ENCODE peak calls at places on chromosomes 13 and 19, in six cellular contexts. One of them, this sample, is unnamed.

GRCh38 chr13:99158846-99159245 is 41.8 kb upstream of the UBAC2 start:
- DNase-seq in activated B cell treated with CpG ODN at 0.5 μM for 24 hours: no peak
- DNase-seq in AG09319: no peak
- DNase-seq in endothelial cell of umbilical vein: no peak
- DNase-seq in foreskin fibroblast: no peak
- DNase-seq in heart right ventricle: no peak
- DNase-seq in this sample: no peak

GRCh38 chr13:23673354-23673753 is 103.1 kb downstream of the TNFRSF19 start:
- DNase-seq in activated B cell treated with CpG ODN at 0.5 μM for 24 hours: no peak
- DNase-seq in AG09319: peak
- DNase-seq in endothelial cell of umbilical vein: no peak
- DNase-seq in foreskin fibroblast: peak
- DNase-seq in heart right ventricle: no peak
- DNase-seq in this sample: no peak

GRCh38 chr13:79485014-79485441 is 4.1 kb downstream of the NDFIP2 start:
- DNase-seq in activated B cell treated with CpG ODN at 0.5 μM for 24 hours: no peak
- DNase-seq in AG09319: no peak
- DNase-seq in endothelial cell of umbilical vein: no peak
- DNase-seq in foreskin fibroblast: peak
- DNase-seq in heart right ventricle: no peak
- DNase-seq in this sample: no peak

GRCh38 chr19:55493052-55493649 is 4.9 kb downstream of the SSC5D start:
- DNase-seq in activated B cell treated with CpG ODN at 0.5 μM for 24 hours: no peak
- DNase-seq in AG09319: no peak
- DNase-seq in endothelial cell of umbilical vein: no peak
- DNase-seq in foreskin fibroblast: peak
- DNase-seq in heart right ventricle: no peak
- DNase-seq in this sample: no peak

GRCh38 chr19:56836059-56836458 is 4.5 kb downstream of the PEG3 start:
- DNase-seq in activated B cell treated with CpG ODN at 0.5 μM for 24 hours: no peak
- DNase-seq in AG09319: no peak
- DNase-seq in endothelial cell of umbilical vein: no peak
- DNase-seq in foreskin fibroblast: no peak
- DNase-seq in heart right ventricle: no peak
- DNase-seq in this sample: no peak

GRCh38 chr13:97411894-97412460 is 22.0 kb upstream of the RAP2A start:
- DNase-seq in activated B cell treated with CpG ODN at 0.5 μM for 24 hours: no peak
- DNase-seq in AG09319: no peak
- DNase-seq in endothelial cell of umbilical vein: no peak
- DNase-seq in foreskin fibroblast: no peak
- DNase-seq in heart right ventricle: no peak
- DNase-seq in this sample: no peak

GRCh38 chr19:32874605-32875004 is 5.0 kb upstream of the SLC7A9 start:
- DNase-seq in activated B cell treated with CpG ODN at 0.5 μM for 24 hours: no peak
- DNase-seq in AG09319: no peak
- DNase-seq in endothelial cell of umbilical vein: no peak
- DNase-seq in foreskin fibroblast: no peak
- DNase-seq in heart right ventricle: no peak
- DNase-seq in this sample: no peak

GRCh38 chr13:42064259-42064658 is 15.8 kb downstream of the DGKH start:
- DNase-seq in activated B cell treated with CpG ODN at 0.5 μM for 24 hours: no peak
- DNase-seq in AG09319: no peak
- DNase-seq in endothelial cell of umbilical vein: peak
- DNase-seq in foreskin fibroblast: peak
- DNase-seq in heart right ventricle: no peak
- DNase-seq in this sample: no peak

GRCh38 chr13:114119196-114119595 is 13.2 kb downstream of the RASA3 start:
- DNase-seq in activated B cell treated with CpG ODN at 0.5 μM for 24 hours: no peak
- DNase-seq in AG09319: peak
- DNase-seq in endothelial cell of umbilical vein: peak
- DNase-seq in foreskin fibroblast: peak
- DNase-seq in heart right ventricle: no peak
- DNase-seq in this sample: no peak

GRCh38 chr19:42311612-42312160 is 1.4 kb upstream of the TMEM145 start:
- DNase-seq in activated B cell treated with CpG ODN at 0.5 μM for 24 hours: no peak
- DNase-seq in AG09319: no peak
- DNase-seq in endothelial cell of umbilical vein: no peak
- DNase-seq in foreskin fibroblast: peak
- DNase-seq in heart right ventricle: no peak
- DNase-seq in this sample: no peak

GRCh38 chr19:51724543-51724942 is 752 bp upstream of the HAS1 start:
- DNase-seq in activated B cell treated with CpG ODN at 0.5 μM for 24 hours: no peak
- DNase-seq in AG09319: no peak
- DNase-seq in endothelial cell of umbilical vein: no peak
- DNase-seq in foreskin fibroblast: no peak
- DNase-seq in heart right ventricle: no peak
- DNase-seq in this sample: no peak

GRCh38 chr19:49799798-49800376 is 13.2 kb downstream of the FUZ start:
- DNase-seq in activated B cell treated with CpG ODN at 0.5 μM for 24 hours: no peak
- DNase-seq in AG09319: no peak
- DNase-seq in endothelial cell of umbilical vein: no peak
- DNase-seq in foreskin fibroblast: no peak
- DNase-seq in heart right ventricle: no peak
- DNase-seq in this sample: no peak

GRCh38 chr19:39943586-39943985 is 9.2 kb upstream of the FCGBP start:
- DNase-seq in activated B cell treated with CpG ODN at 0.5 μM for 24 hours: no peak
- DNase-seq in AG09319: no peak
- DNase-seq in endothelial cell of umbilical vein: no peak
- DNase-seq in foreskin fibroblast: no peak
- DNase-seq in heart right ventricle: no peak
- DNase-seq in this sample: no peak

GRCh38 chr19:34241513-34242337 is 12.6 kb upstream of the GARRE1 start:
- DNase-seq in activated B cell treated with CpG ODN at 0.5 μM for 24 hours: no peak
- DNase-seq in AG09319: no peak
- DNase-seq in endothelial cell of umbilical vein: no peak
- DNase-seq in foreskin fibroblast: peak
- DNase-seq in heart right ventricle: no peak
- DNase-seq in this sample: no peak

GRCh38 chr13:79560954-79561353 is 80.0 kb downstream of the NDFIP2 start:
- DNase-seq in activated B cell treated with CpG ODN at 0.5 μM for 24 hours: no peak
- DNase-seq in AG09319: no peak
- DNase-seq in endothelial cell of umbilical vein: no peak
- DNase-seq in foreskin fibroblast: no peak
- DNase-seq in heart right ventricle: no peak
- DNase-seq in this sample: no peak

GRCh38 chr19:51075998-51076397 is 6.7 kb downstream of the KLK14 start:
- DNase-seq in activated B cell treated with CpG ODN at 0.5 μM for 24 hours: no peak
- DNase-seq in AG09319: no peak
- DNase-seq in endothelial cell of umbilical vein: no peak
- DNase-seq in foreskin fibroblast: no peak
- DNase-seq in heart right ventricle: no peak
- DNase-seq in this sample: no peak

GRCh38 chr13:48942131-48942530 is 33.6 kb upstream of the FNDC3A start:
- DNase-seq in activated B cell treated with CpG ODN at 0.5 μM for 24 hours: no peak
- DNase-seq in AG09319: no peak
- DNase-seq in endothelial cell of umbilical vein: peak
- DNase-seq in foreskin fibroblast: peak
- DNase-seq in heart right ventricle: no peak
- DNase-seq in this sample: no peak

GRCh38 chr19:42872608-42873007 is 6.9 kb downstream of the PSG1 start:
- DNase-seq in activated B cell treated with CpG ODN at 0.5 μM for 24 hours: no peak
- DNase-seq in AG09319: no peak
- DNase-seq in endothelial cell of umbilical vein: no peak
- DNase-seq in foreskin fibroblast: peak
- DNase-seq in heart right ventricle: no peak
- DNase-seq in this sample: no peak

GRCh38 chr13:98643479-98643878 is 66.6 kb upstream of the STK24 start:
- DNase-seq in activated B cell treated with CpG ODN at 0.5 μM for 24 hours: no peak
- DNase-seq in AG09319: no peak
- DNase-seq in endothelial cell of umbilical vein: no peak
- DNase-seq in foreskin fibroblast: no peak
- DNase-seq in heart right ventricle: no peak
- DNase-seq in this sample: no peak

GRCh38 chr13:23385931-23386330 is 47.6 kb downstream of the SACS start:
- DNase-seq in activated B cell treated with CpG ODN at 0.5 μM for 24 hours: no peak
- DNase-seq in AG09319: no peak
- DNase-seq in endothelial cell of umbilical vein: no peak
- DNase-seq in foreskin fibroblast: no peak
- DNase-seq in heart right ventricle: no peak
- DNase-seq in this sample: no peak

GRCh38 chr19:7550987-7551761 is 15.7 kb downstream of the PNPLA6 start:
- DNase-seq in activated B cell treated with CpG ODN at 0.5 μM for 24 hours: peak
- DNase-seq in AG09319: no peak
- DNase-seq in endothelial cell of umbilical vein: peak
- DNase-seq in foreskin fibroblast: peak
- DNase-seq in heart right ventricle: peak
- DNase-seq in this sample: no peak

GRCh38 chr19:35792888-35793287 is 17.5 kb downstream of the ARHGAP33 start:
- DNase-seq in activated B cell treated with CpG ODN at 0.5 μM for 24 hours: no peak
- DNase-seq in AG09319: no peak
- DNase-seq in endothelial cell of umbilical vein: no peak
- DNase-seq in foreskin fibroblast: no peak
- DNase-seq in heart right ventricle: no peak
- DNase-seq in this sample: no peak

DNA sequence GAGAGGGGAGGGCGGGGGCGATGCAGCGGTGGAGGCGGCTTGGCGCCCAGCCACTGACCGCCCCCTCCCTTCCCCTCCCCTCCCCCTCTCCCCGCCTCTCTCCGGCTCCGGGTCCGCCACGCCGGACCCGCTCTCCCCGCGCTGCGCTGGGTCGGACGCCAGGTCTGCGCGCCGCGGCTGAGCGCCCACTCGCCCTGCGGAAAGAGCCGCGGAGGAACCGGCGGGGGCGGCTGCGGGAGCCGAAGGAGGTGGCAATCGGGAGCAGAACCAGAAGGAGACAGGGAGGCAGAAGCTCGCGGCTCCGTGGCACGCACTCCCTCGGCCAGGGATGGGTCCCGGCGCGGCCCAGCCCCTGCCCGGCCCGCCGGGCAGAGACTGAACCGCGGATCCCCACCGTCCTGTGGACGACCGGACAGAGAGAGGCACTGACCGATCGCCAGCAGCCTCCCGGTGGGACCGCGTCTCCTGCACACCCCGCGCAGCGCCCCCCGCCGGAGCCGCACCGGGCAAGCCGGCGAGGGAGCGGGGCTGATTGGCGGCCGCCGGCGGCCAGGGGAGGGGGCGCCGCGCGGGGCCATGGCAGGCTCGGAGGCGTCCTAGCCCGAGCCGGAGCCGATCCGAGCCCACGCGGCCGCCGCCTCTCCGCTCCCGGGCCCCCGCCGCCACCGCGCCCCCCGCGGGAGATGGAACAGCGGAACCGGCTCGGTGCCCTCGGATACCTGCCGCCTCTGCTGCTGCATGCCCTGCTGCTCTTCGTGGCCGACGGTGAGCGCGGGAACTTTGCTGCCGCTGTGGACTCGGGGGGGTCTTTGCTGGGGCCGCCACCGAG is at the start of gene VSTM2B:
- DNase-seq in activated B cell treated with CpG ODN at 0.5 μM for 24 hours: no peak
- DNase-seq in AG09319: no peak
- DNase-seq in endothelial cell of umbilical vein: no peak
- DNase-seq in foreskin fibroblast: no peak
- DNase-seq in heart right ventricle: no peak
- DNase-seq in this sample: no peak
- TF ChIP-seq CTCF in activated B cell treated with CpG ODN at 0.5 μM for 24 hours: no peak
- TF ChIP-seq CTCF in AG09319: no peak
- TF ChIP-seq CTCF in endothelial cell of umbilical vein: no peak
- TF ChIP-seq CTCF in foreskin fibroblast: no peak
- TF ChIP-seq CTCF in heart right ventricle: no peak
- TF ChIP-seq CTCF in this sample: no peak

DNA sequence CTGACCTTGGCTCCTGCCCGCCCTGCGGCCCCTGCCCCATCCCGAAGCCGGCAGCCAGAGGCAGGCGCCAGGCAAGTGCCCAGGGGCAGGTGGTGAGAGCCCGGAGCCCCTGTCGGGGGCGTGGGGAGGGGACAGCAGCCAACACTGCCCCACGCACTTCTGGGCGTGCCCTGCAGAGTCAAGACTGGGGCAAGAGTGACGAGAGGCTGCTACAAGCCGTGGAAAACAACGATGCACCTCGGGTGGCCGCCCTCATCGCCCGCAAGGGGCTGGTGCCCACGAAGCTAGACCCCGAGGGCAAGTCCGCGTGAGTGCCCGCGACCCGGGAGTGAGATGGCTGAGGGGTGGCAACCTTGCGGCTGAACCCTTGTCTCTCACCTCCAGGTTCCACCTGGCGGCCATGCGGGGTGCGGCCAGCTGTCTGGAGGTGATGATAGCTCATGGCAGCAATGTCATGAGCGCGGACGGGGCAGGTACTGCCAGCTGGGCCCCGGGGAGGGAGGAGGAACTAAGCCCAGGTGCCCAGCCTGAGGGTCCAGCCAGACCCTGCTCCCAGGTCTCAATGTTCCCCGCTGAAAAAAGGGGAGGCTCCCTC is 17.3 kb downstream of the ANKRD24 start:
- DNase-seq in activated B cell treated with CpG ODN at 0.5 μM for 24 hours: no peak
- DNase-seq in AG09319: no peak
- DNase-seq in endothelial cell of umbilical vein: no peak
- DNase-seq in foreskin fibroblast: no peak
- DNase-seq in heart right ventricle: no peak
- DNase-seq in this sample: no peak
- TF ChIP-seq CTCF in activated B cell treated with CpG ODN at 0.5 μM for 24 hours: no peak
- TF ChIP-seq CTCF in AG09319: no peak
- TF ChIP-seq CTCF in endothelial cell of umbilical vein: no peak
- TF ChIP-seq CTCF in foreskin fibroblast: no peak
- TF ChIP-seq CTCF in heart right ventricle: no peak
- TF ChIP-seq CTCF in this sample: no peak

GRCh38 chr13:21738636-21739035 is 67.8 kb downstream of the FGF9 start:
- DNase-seq in activated B cell treated with CpG ODN at 0.5 μM for 24 hours: no peak
- DNase-seq in AG09319: no peak
- DNase-seq in endothelial cell of umbilical vein: no peak
- DNase-seq in foreskin fibroblast: no peak
- DNase-seq in heart right ventricle: no peak
- DNase-seq in this sample: no peak

GRCh38 chr13:21735621-21736401 is 64.9 kb downstream of the FGF9 start:
- DNase-seq in activated B cell treated with CpG ODN at 0.5 μM for 24 hours: no peak
- DNase-seq in AG09319: no peak
- DNase-seq in endothelial cell of umbilical vein: no peak
- DNase-seq in foreskin fibroblast: no peak
- DNase-seq in heart right ventricle: peak
- DNase-seq in this sample: no peak

GRCh38 chr13:21734961-21735360 is 64.1 kb downstream of the FGF9 start:
- DNase-seq in activated B cell treated with CpG ODN at 0.5 μM for 24 hours: no peak
- DNase-seq in AG09319: no peak
- DNase-seq in endothelial cell of umbilical vein: no peak
- DNase-seq in foreskin fibroblast: no peak
- DNase-seq in heart right ventricle: no peak
- DNase-seq in this sample: no peak

GRCh38 chr13:21739771-21740170 is 68.9 kb downstream of the FGF9 start:
- DNase-seq in activated B cell treated with CpG ODN at 0.5 μM for 24 hours: no peak
- DNase-seq in AG09319: no peak
- DNase-seq in endothelial cell of umbilical vein: no peak
- DNase-seq in foreskin fibroblast: no peak
- DNase-seq in heart right ventricle: no peak
- DNase-seq in this sample: no peak

DNA sequence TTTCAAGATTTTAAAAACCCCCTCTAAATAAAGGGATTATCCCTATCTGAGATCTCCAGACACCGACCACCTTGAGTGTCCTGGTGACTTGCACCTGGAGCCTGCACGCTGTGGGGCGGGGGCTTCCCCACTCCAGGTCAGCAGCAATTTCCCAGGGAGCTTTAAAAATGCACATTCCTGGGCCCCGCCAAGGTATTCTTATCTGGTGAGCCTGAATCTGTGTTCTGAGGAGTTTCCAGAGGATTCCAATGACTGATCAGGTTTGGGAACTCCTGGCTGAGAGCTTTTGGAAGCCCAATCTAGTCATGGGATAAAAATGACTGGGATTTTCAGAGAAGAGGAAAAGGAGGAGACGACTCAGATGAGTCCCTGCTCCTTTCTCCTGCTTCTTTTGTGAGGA is 66.1 kb downstream of the FGF9 start:
- DNase-seq in activated B cell treated with CpG ODN at 0.5 μM for 24 hours: no peak
- DNase-seq in AG09319: no peak
- DNase-seq in endothelial cell of umbilical vein: no peak
- DNase-seq in foreskin fibroblast: no peak
- DNase-seq in heart right ventricle: no peak
- DNase-seq in this sample: no peak
- TF ChIP-seq CTCF in activated B cell treated with CpG ODN at 0.5 μM for 24 hours: no peak
- TF ChIP-seq CTCF in AG09319: no peak
- TF ChIP-seq CTCF in endothelial cell of umbilical vein: no peak
- TF ChIP-seq CTCF in foreskin fibroblast: no peak
- TF ChIP-seq CTCF in heart right ventricle: no peak
- TF ChIP-seq CTCF in this sample: no peak

GRCh38 chr19:4676955-4677731 is 7.0 kb upstream of the MYDGF start:
- DNase-seq in activated B cell treated with CpG ODN at 0.5 μM for 24 hours: no peak
- DNase-seq in AG09319: no peak
- DNase-seq in endothelial cell of umbilical vein: peak
- DNase-seq in foreskin fibroblast: peak
- DNase-seq in heart right ventricle: no peak
- DNase-seq in this sample: no peak
- TF ChIP-seq CTCF in activated B cell treated with CpG ODN at 0.5 μM for 24 hours: no peak
- TF ChIP-seq CTCF in AG09319: peak
- TF ChIP-seq CTCF in endothelial cell of umbilical vein: peak
- TF ChIP-seq CTCF in foreskin fibroblast: peak
- TF ChIP-seq CTCF in heart right ventricle: peak
- TF ChIP-seq CTCF in this sample: peak

This sample was measured in CD14-positive monocyte.